ENCODE peak calls at places on chromosomes 12 and 14, in ten cellular contexts. One of them, this sample, is unnamed.

GRCh38 chr12:82426586-82426985 is 68.3 kb downstream of the METTL25 start:
- DNase-seq in hippocampal formation: no peak
- DNase-seq in AG09309: no peak
- DNase-seq in H4: no peak
- DNase-seq in cardiac fibroblast: no peak
- DNase-seq in CD4-positive, alpha-beta T cell: no peak
- DNase-seq in NCI-H1092 treated with DMSO at 0.1 percent for 48 hours: no peak
- DNase-seq in A549: no peak
- DNase-seq in islet precursor cell: no peak
- DNase-seq in HepG2: no peak
- DNase-seq in this sample: no peak

GRCh38 chr12:109744026-109744425 is 30.4 kb downstream of the FAM222A start:
- DNase-seq in AG09309: no peak
- DNase-seq in cardiac fibroblast: no peak
- DNase-seq in HepG2: no peak
- DNase-seq in islet precursor cell: peak; percentile 50
- DNase-seq in A549: no peak
- DNase-seq in hippocampal formation: no peak
- DNase-seq in NCI-H1092 treated with DMSO at 0.1 percent for 48 hours: no peak
- DNase-seq in CD4-positive, alpha-beta T cell: no peak
- DNase-seq in H4: no peak
- DNase-seq in this sample: no peak

GRCh38 chr12:45655186-45655585 is 74.3 kb upstream of the ARID2 start:
- DNase-seq in hippocampal formation: no peak
- DNase-seq in cardiac fibroblast: peak; percentile 23
- DNase-seq in islet precursor cell: no peak
- DNase-seq in AG09309: no peak
- DNase-seq in NCI-H1092 treated with DMSO at 0.1 percent for 48 hours: peak; percentile 22
- DNase-seq in HepG2: peak; percentile 15
- DNase-seq in CD4-positive, alpha-beta T cell: peak; percentile 60
- DNase-seq in H4: no peak
- DNase-seq in A549: peak; percentile 52
- DNase-seq in this sample: no peak

GRCh38 chr14:105087963-105088811 is 23.0 kb upstream of the GPR132 start:
- DNase-seq in HepG2: peak; percentile 40
- DNase-seq in AG09309: no peak
- DNase-seq in CD4-positive, alpha-beta T cell: no peak
- DNase-seq in A549: peak; percentile 95
- DNase-seq in cardiac fibroblast: peak; percentile 87
- DNase-seq in NCI-H1092 treated with DMSO at 0.1 percent for 48 hours: no peak
- DNase-seq in H4: no peak
- DNase-seq in hippocampal formation: no peak
- DNase-seq in islet precursor cell: peak; percentile 98
- DNase-seq in this sample: no peak

GRCh38 chr14:39025810-39026627 is 77.0 kb downstream of the SEC23A start:
- DNase-seq in islet precursor cell: no peak
- DNase-seq in NCI-H1092 treated with DMSO at 0.1 percent for 48 hours: peak; percentile 74
- DNase-seq in AG09309: no peak
- DNase-seq in A549: no peak
- DNase-seq in hippocampal formation: no peak
- DNase-seq in CD4-positive, alpha-beta T cell: no peak
- DNase-seq in HepG2: peak; percentile 87
- DNase-seq in cardiac fibroblast: peak; percentile 19
- DNase-seq in H4: no peak
- DNase-seq in this sample: no peak

GRCh38 chr14:89315493-89316456 is 101.3 kb downstream of the FOXN3 start:
- DNase-seq in H4: no peak
- DNase-seq in HepG2: no peak
- DNase-seq in NCI-H1092 treated with DMSO at 0.1 percent for 48 hours: no peak
- DNase-seq in islet precursor cell: no peak
- DNase-seq in cardiac fibroblast: no peak
- DNase-seq in hippocampal formation: no peak
- DNase-seq in CD4-positive, alpha-beta T cell: no peak
- DNase-seq in A549: no peak
- DNase-seq in AG09309: no peak
- DNase-seq in this sample: no peak

GRCh38 chr14:73727181-73727580 is 13.0 kb upstream of the PNMA1 start:
- DNase-seq in AG09309: no peak
- DNase-seq in islet precursor cell: no peak
- DNase-seq in HepG2: no peak
- DNase-seq in hippocampal formation: no peak
- DNase-seq in H4: no peak
- DNase-seq in A549: no peak
- DNase-seq in NCI-H1092 treated with DMSO at 0.1 percent for 48 hours: no peak
- DNase-seq in CD4-positive, alpha-beta T cell: no peak
- DNase-seq in cardiac fibroblast: no peak
- DNase-seq in this sample: no peak

GRCh38 chr12:80068173-80068572 is 31.2 kb upstream of the OTOGL start:
- DNase-seq in hippocampal formation: no peak
- DNase-seq in A549: peak; percentile 6
- DNase-seq in NCI-H1092 treated with DMSO at 0.1 percent for 48 hours: no peak
- DNase-seq in islet precursor cell: peak; percentile 72
- DNase-seq in CD4-positive, alpha-beta T cell: no peak
- DNase-seq in cardiac fibroblast: no peak
- DNase-seq in HepG2: no peak
- DNase-seq in H4: no peak
- DNase-seq in AG09309: no peak
- DNase-seq in this sample: no peak

GRCh38 chr12:40907115-40907521 is 214.9 kb downstream of the CNTN1 start:
- DNase-seq in A549: peak; percentile 75
- DNase-seq in CD4-positive, alpha-beta T cell: no peak
- DNase-seq in hippocampal formation: no peak
- DNase-seq in islet precursor cell: peak; percentile 74
- DNase-seq in H4: peak; percentile 66
- DNase-seq in cardiac fibroblast: no peak
- DNase-seq in HepG2: no peak
- DNase-seq in AG09309: no peak
- DNase-seq in NCI-H1092 treated with DMSO at 0.1 percent for 48 hours: no peak
- DNase-seq in this sample: no peak